ENCODE peak calls at places on chromosomes 6 and 20, in five cellular contexts. H is HepG2, T is GM12878, J is K562, S is H1. Y is an unnamed sample.

GRCh38 chr6:132298344-132298949 is 102.8 kb downstream of the MOXD1 start:
- DNase-seq in H (peak; percentile 58), J (peak; percentile 31), T (no peak), S (peak; percentile 53), Y (peak; percentile 36)

GRCh38 chr20:24727795-24728194 is 221.3 kb upstream of the CST7 start:
- DNase-seq in T (no peak), H (no peak), S (no peak), J (no peak), Y (no peak)

GRCh38 chr6:6317825-6318733 is 2.4 kb downstream of the F13A1 start:
- DNase-seq in H (no peak), J (no peak), S (peak; percentile 50), T (no peak), Y (no peak)

GRCh38 chr20:11807070-11807741 is 110.5 kb upstream of the BTBD3 start:
- DNase-seq in H (no peak), T (no peak), J (no peak), S (no peak), Y (no peak)

GRCh38 chr20:17675519-17676377 is 6.3 kb downstream of the RRBP1 start:
- DNase-seq in J (no peak), S (no peak), T (no peak), H (no peak), Y (no peak)

GRCh38 chr6:48472121-48472520 is 361.1 kb upstream of the PTCHD4 start:
- DNase-seq in H (no peak), S (no peak), T (no peak), J (no peak), Y (no peak)

GRCh38 chr20:49811825-49812462 is 684 bp upstream of the SLC9A8 start:
- DNase-seq in H (no peak), S (peak; percentile 51), T (no peak), J (peak; percentile 25), Y (no peak)

GRCh38 chr20:62822788-62823651 is 6.2 kb downstream of the COL9A3 start:
- DNase-seq in J (peak; percentile 80), S (peak; percentile 57), T (no peak), H (peak; percentile 98), Y (peak; percentile 85)

GRCh38 chr20:20367681-20368413 is at the start of gene INSM1:
- DNase-seq in H (no peak), J (no peak), S (no peak), T (no peak), Y (no peak)

GRCh38 chr6:93621400-93621799 is 202.0 kb upstream of the EPHA7 start:
- DNase-seq in S (no peak), H (no peak), T (no peak), J (no peak), Y (no peak)

GRCh38 chr20:15673206-15673605 is 900.0 kb downstream of the KIF16B start:
- DNase-seq in J (no peak), H (no peak), T (no peak), S (no peak), Y (no peak)

GRCh38 chr6:43715056-43715788 is 27.6 kb upstream of the MRPS18A start:
- DNase-seq in H (no peak), J (no peak), S (no peak), T (peak; percentile 87), Y (no peak)

GRCh38 chr6:89433637-89434499 is 916 bp downstream of the ANKRD6 start:
- DNase-seq in J (no peak), T (peak; percentile 24), H (no peak), S (peak; percentile 64), Y (no peak)

GRCh38 chr6:131001113-131001776 is 61.8 kb downstream of the EPB41L2 start:
- DNase-seq in S (no peak), J (no peak), T (no peak), H (no peak), Y (no peak)

GRCh38 chr6:39962831-39963230 is 28.6 kb upstream of the MOCS1 start:
- DNase-seq in S (no peak), J (no peak), H (no peak), T (no peak), Y (no peak)

GRCh38 chr6:70538364-70538763 is 28.4 kb upstream of the SDHAF4 start:
- DNase-seq in H (no peak), J (no peak), T (peak; percentile 39), S (no peak), Y (no peak)

GRCh38 chr6:88869263-88870023 is 94.0 kb downstream of the RNGTT start:
- DNase-seq in S (no peak), J (no peak), T (no peak), H (no peak), Y (no peak)

GRCh38 chr6:149150999-149151398 is 166.5 kb upstream of the TAB2 start:
- DNase-seq in S (no peak), T (no peak), H (no peak), J (no peak), Y (no peak)

GRCh38 chr6:142856857-142857608 is 87.9 kb downstream of the HIVEP2 start:
- DNase-seq in S (no peak), T (no peak), J (no peak), H (no peak), Y (no peak)

GRCh38 chr6:42898891-42899361 is 16.9 kb upstream of the PTCRA start:
- DNase-seq in J (peak; percentile 64), T (no peak), H (peak; percentile 74), S (peak; percentile 88), Y (peak; percentile 64)

GRCh38 chr20:61262036-61262435 is 10.0 kb downstream of the CDH4 start:
- DNase-seq in H (no peak), J (no peak), S (no peak), T (no peak), Y (no peak)

GRCh38 chr20:33753763-33754162 is 22.0 kb downstream of the ZNF341 start:
- DNase-seq in T (no peak), J (no peak), H (no peak), S (no peak), Y (no peak)

GRCh38 chr20:37657924-37658800 is 35.7 kb upstream of the CTNNBL1 start:
- DNase-seq in H (no peak), T (no peak), S (no peak), J (no peak), Y (no peak)

GRCh38 chr6:40341726-40342125 is 245.4 kb downstream of the LRFN2 start:
- DNase-seq in H (no peak), J (no peak), S (no peak), T (no peak), Y (no peak)

GRCh38 chr20:44720617-44720993 is 5.4 kb downstream of the CCN5 start:
- DNase-seq in J (no peak), H (no peak), T (no peak), S (no peak), Y (peak; percentile 48)

GRCh38 chr20:44719841-44720240 is 4.7 kb downstream of the CCN5 start:
- DNase-seq in T (no peak), H (no peak), J (no peak), S (no peak), Y (no peak)

GRCh38 chr20:44721785-44722054 is 6.6 kb downstream of the CCN5 start:
- DNase-seq in J (no peak), S (no peak), T (no peak), H (no peak), Y (no peak)

GRCh38 chr20:44722990-44723389 is 7.8 kb downstream of the CCN5 start:
- DNase-seq in S (no peak), H (no peak), T (no peak), J (no peak), Y (no peak)

DNA sequence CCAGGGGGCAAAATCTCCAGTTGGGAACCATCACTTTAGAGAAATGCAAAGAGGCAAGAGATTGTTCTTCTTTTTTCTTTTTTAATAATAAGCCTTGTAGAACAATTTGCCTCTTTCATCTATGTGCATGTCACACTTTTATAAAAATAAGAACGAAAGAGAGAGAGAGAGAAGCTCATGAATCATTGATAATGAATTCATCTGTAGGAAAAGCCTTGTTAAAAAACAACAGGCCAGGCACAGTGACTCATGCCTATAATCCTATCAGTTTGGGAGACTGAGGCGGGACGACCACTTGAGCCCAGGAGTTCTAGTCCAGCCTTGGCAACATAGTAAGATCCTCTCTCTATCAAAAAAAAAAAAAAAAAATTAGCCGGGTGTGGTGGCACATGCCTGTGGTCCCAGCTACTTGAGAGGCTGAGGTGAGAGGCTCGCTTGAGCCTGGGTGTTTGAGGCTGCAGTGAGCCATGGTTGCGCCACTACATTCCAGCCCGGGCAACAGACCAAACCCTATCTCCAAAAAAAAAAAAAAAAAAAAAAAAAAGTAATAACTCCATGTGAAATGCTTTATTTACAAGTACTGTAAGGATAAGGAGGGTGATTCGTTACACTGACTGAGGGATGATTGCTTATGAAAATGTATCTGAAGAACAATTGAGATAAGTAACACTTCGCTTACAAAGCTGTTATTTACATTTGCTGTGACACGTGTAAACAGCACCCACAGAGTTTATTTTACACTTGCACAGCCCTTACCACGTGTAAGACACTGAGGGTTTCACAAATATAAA is 6.0 kb downstream of the CCN5 start:
- DNase-seq in T (no peak), H (no peak), S (no peak), J (no peak), Y (peak; percentile 37)
- TF ChIP-seq CEBPB in T (no peak), H (no peak), S (no peak), J (no peak), Y (peak; percentile 77)

GRCh38 chr20:308427-309038 is 11.2 kb downstream of the ZCCHC3 start:
- DNase-seq in J (no peak), H (no peak), S (no peak), T (no peak), Y (no peak)
- TF ChIP-seq SRF in J (no peak), H (no peak), S (no peak), T (no peak), Y (no peak)

DNA sequence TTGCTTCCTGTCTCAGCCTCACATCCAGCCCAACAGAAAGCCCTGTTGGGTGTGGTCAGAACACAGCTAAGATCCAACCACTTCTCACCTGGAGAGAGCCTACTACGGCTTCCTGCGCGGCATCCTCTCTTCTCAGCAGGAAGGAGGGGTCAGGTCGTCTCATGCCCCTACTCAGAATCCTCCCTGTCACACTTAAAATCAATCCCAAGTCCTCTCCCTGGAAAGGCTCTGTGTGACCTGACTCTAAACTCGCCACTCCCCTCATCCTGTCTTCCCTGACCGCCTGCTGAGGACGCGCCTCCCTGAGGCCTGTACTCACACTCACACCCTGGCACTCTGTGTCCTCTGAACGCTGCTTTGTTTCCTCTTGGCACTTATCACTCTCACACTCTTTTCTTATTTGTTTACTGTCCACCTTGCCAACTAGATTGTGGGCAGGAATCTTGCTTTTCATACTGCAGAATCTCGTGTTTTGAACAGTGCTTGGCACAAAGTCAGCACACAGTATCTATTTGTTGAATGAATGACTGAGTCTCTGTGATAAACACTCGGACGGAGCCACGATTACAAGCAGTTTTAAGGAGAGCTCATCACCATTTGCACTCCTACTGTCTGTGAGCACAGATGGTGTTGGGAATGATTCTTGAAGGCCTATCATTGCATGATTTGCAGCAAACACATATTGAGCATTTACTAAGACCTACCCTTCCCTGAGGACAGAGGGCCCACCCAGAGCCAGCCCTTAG is 18.7 kb downstream of the RAB5IF start:
- DNase-seq in S (no peak), J (no peak), H (peak; percentile 49), T (no peak), Y (no peak)
- H3K9ac ChIP-seq in S (no peak overlapping the region), J (no peak overlapping the region), H (peak overlapping the region; percentile 48), T (no peak overlapping the region), Y (no peak overlapping the region)

GRCh38 chr6:141033101-141033500 is 1099.6 kb upstream of the GJE1 start:
- DNase-seq in T (no peak), S (no peak), H (no peak), J (no peak), Y (no peak)
- TF ChIP-seq CEBPB in T (no peak), S (no peak), H (no peak), J (no peak), Y (no peak)

Y was measured in HCT116.